ENCODE peak calls at places on chromosomes 3 and 15, in four cellular contexts. J is GM12878, V is K562, D is HL-60. T is an unnamed sample.

GRCh38 chr3:41224120-41224806 is 25.0 kb downstream of the CTNNB1 start:
- DNase-seq in J (no peak), V (no peak), D (no peak), T (no peak)

GRCh38 chr3:3447671-3448070 is 268.2 kb upstream of the CRBN start:
- DNase-seq in V (no peak), D (no peak), J (no peak), T (no peak)

GRCh38 chr15:100167884-100168375 is 173.8 kb downstream of the ADAMTS17 start:
- DNase-seq in D (no peak), V (no peak), J (no peak), T (no peak)

GRCh38 chr3:31461441-31461840 is 71.3 kb upstream of the STT3B start:
- DNase-seq in V (no peak), J (no peak), D (no peak), T (no peak)

GRCh38 chr3:152051501-152052404 is 178.3 kb downstream of the SUCNR1 start:
- DNase-seq in D (no peak), V (no peak), J (no peak), T (no peak)

GRCh38 chr15:77064539-77065308 is 6.2 kb downstream of the TSPAN3 start:
- DNase-seq in V (no peak), J (no peak), D (no peak), T (no peak)

GRCh38 chr3:43879166-43879565 is 188.4 kb downstream of the ABHD5 start:
- DNase-seq in D (no peak), V (no peak), J (no peak), T (peak)

GRCh38 chr3:170128977-170129431 is 52.5 kb downstream of the PHC3 start:
- DNase-seq in V (no peak), J (no peak), D (peak), T (no peak)

GRCh38 chr3:131543714-131544113 is 40.9 kb upstream of the MRPL3 start:
- DNase-seq in J (no peak), V (no peak), D (no peak), T (no peak)

GRCh38 chr15:48202068-48202467 is 4.0 kb upstream of the SLC12A1 start:
- DNase-seq in D (no peak), V (no peak), J (no peak), T (no peak)

GRCh38 chr3:151015762-151016161 is 43.2 kb upstream of the CLRN1 start:
- DNase-seq in D (peak), J (no peak), V (no peak), T (no peak)

GRCh38 chr3:32154180-32154579 is 47.8 kb downstream of the GPD1L start:
- DNase-seq in D (no peak), J (no peak), V (no peak), T (no peak)

GRCh38 chr3:84980011-84980410 is 21.2 kb downstream of the CADM2 start:
- DNase-seq in J (no peak), V (no peak), D (no peak), T (no peak)

GRCh38 chr3:84985795-84986194 is 27.0 kb downstream of the CADM2 start:
- DNase-seq in J (no peak), D (no peak), V (no peak), T (no peak)

GRCh38 chr3:84984429-84984828 is 25.6 kb downstream of the CADM2 start:
- DNase-seq in J (no peak), V (no peak), D (no peak), T (no peak)

GRCh38 chr3:84980456-84980855 is 21.7 kb downstream of the CADM2 start:
- DNase-seq in D (no peak), V (no peak), J (no peak), T (no peak)

GRCh38 chr3:84983490-84983889 is 24.7 kb downstream of the CADM2 start:
- DNase-seq in V (no peak), D (no peak), J (no peak), T (no peak)
- TF ChIP-seq POLR2AphosphoS5 in V (no peak), D (no peak), J (no peak), T (no peak)

GRCh38 chr3:106070187-106070586 is 201.4 kb upstream of the CBLB start:
- DNase-seq in D (no peak), V (no peak), J (no peak), T (no peak)
- TF ChIP-seq SPI1 in D (no peak), V (no peak), J (no peak), T (no peak)

DNA sequence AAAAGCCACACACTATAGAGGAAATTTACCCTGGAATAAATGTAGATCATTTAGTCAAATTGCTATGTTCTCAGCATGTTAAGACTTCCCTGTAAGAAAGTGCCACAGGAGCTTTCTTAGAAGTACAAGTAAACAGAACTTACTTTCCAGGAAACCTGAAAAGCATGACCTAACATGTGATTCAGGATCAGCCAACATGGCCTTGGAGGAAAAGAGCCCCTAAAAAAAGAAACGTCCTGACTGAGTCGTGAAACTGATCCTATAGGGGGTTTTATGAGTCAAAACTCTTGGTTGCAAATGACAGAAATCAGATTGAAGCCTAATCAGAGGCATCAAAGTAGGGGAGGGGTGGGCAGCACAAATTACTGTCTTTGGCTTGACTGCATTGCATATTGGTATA is 32.7 kb downstream of the HHLA2 start:
- DNase-seq in D (no peak), V (no peak), J (no peak), T (no peak)
- TF ChIP-seq POLR2AphosphoS5 in D (no peak), V (no peak), J (no peak), T (no peak)

GRCh38 chr3:42492508-42493080 is 9.8 kb upstream of the VIPR1 start:
- DNase-seq in D (no peak), J (no peak), V (no peak), T (no peak)
- TF ChIP-seq SPI1 in D (peak), J (peak), V (peak), T (peak)

DNA sequence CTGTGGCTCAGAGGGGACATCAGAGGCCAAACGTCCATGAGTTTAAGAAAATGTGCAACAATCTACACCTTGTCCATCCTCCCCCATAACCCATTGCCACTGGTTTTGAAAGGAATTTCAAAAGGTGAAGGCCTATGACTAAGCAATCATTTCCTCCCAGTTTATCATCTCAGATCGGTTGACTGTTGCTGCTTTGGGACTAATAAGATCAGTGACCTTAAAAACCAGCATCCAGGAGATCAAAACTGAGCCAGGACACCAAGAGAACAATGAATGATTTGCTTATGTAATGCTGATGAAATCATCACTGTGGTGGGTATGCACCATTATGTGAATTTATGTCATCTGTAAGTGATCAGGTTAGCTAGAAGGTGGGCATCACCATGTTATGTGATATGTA is 195.6 kb downstream of the SSR3 start:
- DNase-seq in J (no peak), V (no peak), D (no peak), T (no peak)
- TF ChIP-seq POLR2AphosphoS5 in J (no peak), V (no peak), D (no peak), T (no peak)

GRCh38 chr3:71145954-71146353 is 437.6 kb downstream of the FOXP1 start:
- DNase-seq in D (no peak), J (no peak), V (no peak), T (no peak)
- TF ChIP-seq SPI1 in D (no peak), J (no peak), V (no peak), T (no peak)

GRCh38 chr3:143132246-143132980 is 12.8 kb downstream of the CHST2 start:
- DNase-seq in V (no peak), J (no peak), D (no peak), T (no peak)

GRCh38 chr3:143137637-143138036 is 18.1 kb downstream of the CHST2 start:
- DNase-seq in J (no peak), V (no peak), D (no peak), T (no peak)

GRCh38 chr3:143134446-143134845 is 14.9 kb downstream of the CHST2 start:
- DNase-seq in V (no peak), D (no peak), J (no peak), T (no peak)

GRCh38 chr3:143138948-143139347 is 19.4 kb downstream of the CHST2 start:
- DNase-seq in J (no peak), V (no peak), D (no peak), T (no peak)

DNA sequence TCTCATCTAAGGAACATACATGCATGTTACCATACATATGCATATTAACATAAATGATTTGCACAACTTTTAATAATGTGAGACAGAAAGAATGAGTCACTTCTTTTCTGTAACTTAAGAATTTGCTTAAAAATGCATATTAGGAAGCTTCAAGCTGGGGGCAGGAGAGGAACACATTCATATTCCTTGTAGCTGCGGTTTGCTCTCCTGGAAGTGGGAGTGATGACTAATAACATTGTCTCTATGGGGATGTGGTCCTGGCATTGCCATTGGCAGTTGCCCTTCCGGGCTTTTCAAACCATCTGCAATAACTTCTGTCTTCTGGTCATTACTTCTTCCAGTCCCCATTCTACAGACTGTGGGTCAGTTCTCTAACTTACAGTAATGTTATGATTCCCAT is 15.6 kb downstream of the CHST2 start:
- DNase-seq in J (no peak), V (no peak), D (peak), T (no peak)
- TF ChIP-seq POLR2AphosphoS5 in J (no peak), V (no peak), D (no peak), T (no peak)

GRCh38 chr15:34755419-34755773 is 598 bp upstream of the GJD2 start:
- DNase-seq in V (no peak), D (no peak), J (no peak), T (no peak)

GRCh38 chr15:34759347-34759746 is 4.5 kb upstream of the GJD2 start:
- DNase-seq in J (no peak), D (no peak), V (no peak), T (no peak)

GRCh38 chr15:34760909-34761308 is 6.1 kb upstream of the GJD2 start:
- DNase-seq in D (no peak), J (no peak), V (no peak), T (no peak)

GRCh38 chr15:34757262-34757661 is 2.5 kb upstream of the GJD2 start:
- DNase-seq in V (no peak), J (no peak), D (no peak), T (no peak)

DNA sequence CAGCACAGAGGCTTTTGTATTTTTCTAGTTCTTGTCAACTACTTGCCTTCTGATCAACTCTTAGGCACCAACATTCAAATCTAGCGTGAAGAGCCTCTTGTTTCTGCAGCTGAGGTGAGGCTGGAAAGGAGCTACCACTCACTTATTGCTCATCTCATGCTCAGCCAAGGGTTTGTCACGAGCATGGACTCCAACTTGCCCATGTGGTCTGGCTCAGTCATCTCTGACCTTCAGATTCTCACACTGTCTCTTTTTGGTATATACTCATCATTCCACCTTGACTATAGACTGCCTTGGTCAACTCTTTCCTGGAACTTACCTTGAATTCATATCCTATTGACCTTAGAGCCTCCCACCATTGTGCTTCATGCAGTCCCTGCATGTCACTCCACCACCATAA is 5.2 kb upstream of the GJD2 start:
- DNase-seq in V (no peak), J (no peak), D (no peak), T (no peak)
- TF ChIP-seq SPI1 in V (no peak), J (no peak), D (no peak), T (no peak)